ENCODE peak calls at places on chromosomes 13 and 19, in ten cellular contexts. G, U, J, T, R, Z, V, N, F and S are unnamed samples.

GRCh38 chr19:45087531-45087930 is 5.4 kb upstream of the PPP1R37 start:
- DNase-seq in G (no peak), U (no peak), J (no peak), T (no peak), R (no peak), Z (no peak), V (no peak), N (no peak), F (no peak), S (no peak)

GRCh38 chr13:78768950-78769349 is 110.0 kb upstream of the OBI1 start:
- DNase-seq in G (no peak), U (no peak), J (no peak), T (no peak), R (no peak), Z (no peak), V (no peak), N (no peak), F (no peak), S (no peak)

GRCh38 chr13:107275945-107276614 is 708.1 kb upstream of the ARGLU1 start:
- DNase-seq in G (no peak), U (no peak), J (no peak), T (no peak), R (no peak), Z (no peak), V (no peak), N (no peak), F (no peak), S (no peak)

GRCh38 chr19:35195822-35196221 is 32.7 kb downstream of the FAM187B start:
- DNase-seq in G (no peak), U (no peak), J (no peak), T (no peak), R (no peak), Z (no peak), V (no peak), N (no peak), F (no peak), S (no peak)

GRCh38 chr13:91216928-91217700 is 130.4 kb upstream of the MIR17HG start:
- DNase-seq in G (no peak), U (no peak), J (no peak), T (no peak), R (no peak), Z (no peak), V (no peak), N (no peak), F (no peak), S (no peak)

GRCh38 chr19:29415507-29415906 is 110.3 kb upstream of the VSTM2B start:
- DNase-seq in G (no peak), U (no peak), J (no peak), T (no peak), R (no peak), Z (no peak), V (no peak), N (no peak), F (no peak), S (peak; percentile 7)

GRCh38 chr13:24252136-24252535 is 57.2 kb upstream of the C1QTNF9 start:
- DNase-seq in G (no peak), U (no peak), J (no peak), T (no peak), R (no peak), Z (no peak), V (no peak), N (no peak), F (no peak), S (no peak)

GRCh38 chr13:51246005-51246404 is 23.8 kb downstream of the FAM124A start:
- DNase-seq in G (no peak), U (no peak), J (no peak), T (no peak), R (no peak), Z (no peak), V (no peak), N (no peak), F (no peak), S (no peak)

GRCh38 chr13:102911336-102911735 is 65.5 kb downstream of the ERCC5 start:
- DNase-seq in G (no peak), U (no peak), J (no peak), T (no peak), R (no peak), Z (no peak), V (no peak), N (no peak), F (no peak), S (no peak)

GRCh38 chr13:20461481-20461859 is 64.2 kb downstream of the CRYL1 start:
- DNase-seq in G (no peak), U (no peak), J (no peak), T (no peak), R (no peak), Z (no peak), V (no peak), N (no peak), F (no peak), S (no peak)

GRCh38 chr13:72884111-72884510 is 102.2 kb downstream of the PIBF1 start:
- DNase-seq in G (no peak), U (no peak), J (no peak), T (peak; percentile 86), R (no peak), Z (no peak), V (no peak), N (no peak), F (no peak), S (no peak)

GRCh38 chr13:88005188-88005587 is 334.0 kb downstream of the SLITRK5 start:
- DNase-seq in G (no peak), U (no peak), J (no peak), T (no peak), R (no peak), Z (no peak), V (no peak), N (no peak), F (no peak), S (no peak)

GRCh38 chr19:16381756-16382401 is 57.3 kb downstream of the KLF2 start:
- DNase-seq in G (no peak), U (peak; percentile 62), J (peak; percentile 45), T (no peak), R (peak; percentile 89), Z (no peak), V (no peak), N (peak; percentile 86), F (peak; percentile 93), S (peak; percentile 85)

GRCh38 chr19:48461651-48461981 is 6.2 kb downstream of the KCNJ14 start:
- DNase-seq in G (no peak), U (no peak), J (no peak), T (no peak), R (no peak), Z (peak; percentile 7), V (no peak), N (no peak), F (no peak), S (peak; percentile 18)

GRCh38 chr19:19645233-19645870 is 1.9 kb upstream of the GMIP start:
- DNase-seq in G (no peak), U (no peak), J (no peak), T (no peak), R (no peak), Z (no peak), V (no peak), N (no peak), F (no peak), S (peak; percentile 23)
- TF ChIP-seq POLR2A in G (no peak), U (no peak), J (no peak), T (no peak), R (no peak), Z (no peak), V (no peak), N (no peak), F (no peak), S (no peak)

GRCh38 chr19:3983936-3984583 is 1.2 kb downstream of the EEF2 start:
- DNase-seq in G (peak; percentile 42), U (peak; percentile 82), J (peak; percentile 70), T (no peak), R (no peak), Z (peak; percentile 27), V (no peak), N (no peak), F (no peak), S (peak; percentile 20)

GRCh38 chr19:3981736-3982681 is 3.3 kb downstream of the EEF2 start:
- DNase-seq in G (no peak), U (no peak), J (no peak), T (no peak), R (no peak), Z (no peak), V (no peak), N (no peak), F (no peak), S (no peak)

GRCh38 chr19:3983542-3983914 is 1.7 kb downstream of the EEF2 start:
- DNase-seq in G (no peak), U (no peak), J (no peak), T (no peak), R (no peak), Z (no peak), V (no peak), N (no peak), F (no peak), S (no peak)

GRCh38 chr19:3981373-3981735 is 3.9 kb downstream of the EEF2 start:
- DNase-seq in G (no peak), U (no peak), J (no peak), T (no peak), R (no peak), Z (no peak), V (no peak), N (no peak), F (no peak), S (no peak)

GRCh38 chr19:3982701-3983541 is 2.3 kb downstream of the EEF2 start:
- DNase-seq in G (peak; percentile 23), U (no peak), J (no peak), T (no peak), R (no peak), Z (no peak), V (no peak), N (no peak), F (no peak), S (peak; percentile 26)
- TF ChIP-seq POLR2A in G (peak; percentile 32), U (no peak), J (no peak), T (no peak), R (no peak), Z (peak; percentile 56), V (no peak), N (no peak), F (no peak), S (no peak)

GRCh38 chr19:6765738-6766356 is 1.4 kb downstream of the SH2D3A start:
- DNase-seq in G (no peak), U (no peak), J (peak; percentile 95), T (no peak), R (no peak), Z (no peak), V (peak; percentile 97), N (no peak), F (no peak), S (no peak)
- TF ChIP-seq POLR2A in G (no peak), U (no peak), J (peak; percentile 93), T (no peak), R (no peak), Z (no peak), V (no peak), N (no peak), F (no peak), S (no peak)

GRCh38 chr13:67568205-67568604 is 338.1 kb upstream of the PCDH9 start:
- DNase-seq in G (no peak), U (no peak), J (no peak), T (no peak), R (no peak), Z (no peak), V (no peak), N (no peak), F (no peak), S (no peak)
- TF ChIP-seq POLR2A in G (no peak), U (no peak), J (no peak), T (no peak), R (no peak), Z (no peak), V (no peak), N (no peak), F (no peak), S (no peak)

GRCh38 chr13:40666058-40666904 is at the start of gene FOXO1:
- DNase-seq in G (peak; percentile 92), U (peak; percentile 87), J (peak; percentile 91), T (peak; percentile 83), R (peak; percentile 72), Z (peak; percentile 98), V (peak; percentile 91), N (peak; percentile 94), F (peak; percentile 80), S (peak; percentile 93)
- TF ChIP-seq POLR2A in G (peak; percentile 63), U (peak; percentile 94), J (peak; percentile 73), T (peak; percentile 45), R (peak; percentile 98), Z (no peak), V (no peak), N (peak; percentile 97), F (peak; percentile 99), S (peak; percentile 72)